ENCODE peak calls at places on chromosome 13, in six cellular contexts. N, R, X, Q, C and S are unnamed samples.

GRCh38 chr13:35838356-35838755 is 292.8 kb downstream of the DCLK1 start:
- DNase-seq in N (peak; percentile 82), R (no peak), X (no peak), Q (no peak), C (no peak), S (no peak)

GRCh38 chr13:83085186-83085900 is 796.9 kb downstream of the SLITRK1 start:
- DNase-seq in N (peak; percentile 63), R (no peak), X (no peak), Q (no peak), C (no peak), S (no peak)

GRCh38 chr13:34833562-34834182 is 108.4 kb upstream of the NBEA start:
- DNase-seq in N (peak; percentile 52), R (no peak), X (no peak), Q (no peak), C (no peak), S (no peak)

GRCh38 chr13:36870050-36870692 is 49.9 kb downstream of the SMAD9 start:
- DNase-seq in N (no peak), R (no peak), X (no peak), Q (no peak), C (no peak), S (no peak)

GRCh38 chr13:99040536-99041141 is 62.8 kb upstream of the DOCK9 start:
- DNase-seq in N (no peak), R (no peak), X (no peak), Q (no peak), C (no peak), S (no peak)

GRCh38 chr13:28741080-28741479 is 22.3 kb upstream of the SLC46A3 start:
- DNase-seq in N (no peak), R (no peak), X (no peak), Q (no peak), C (no peak), S (no peak)

GRCh38 chr13:86051134-86052103 is 252.2 kb upstream of the SLITRK6 start:
- DNase-seq in N (no peak), R (no peak), X (no peak), Q (no peak), C (no peak), S (no peak)

GRCh38 chr13:105543742-105544141 is 991.7 kb downstream of the EFNB2 start:
- DNase-seq in N (no peak), R (no peak), X (no peak), Q (no peak), C (no peak), S (no peak)

DNA sequence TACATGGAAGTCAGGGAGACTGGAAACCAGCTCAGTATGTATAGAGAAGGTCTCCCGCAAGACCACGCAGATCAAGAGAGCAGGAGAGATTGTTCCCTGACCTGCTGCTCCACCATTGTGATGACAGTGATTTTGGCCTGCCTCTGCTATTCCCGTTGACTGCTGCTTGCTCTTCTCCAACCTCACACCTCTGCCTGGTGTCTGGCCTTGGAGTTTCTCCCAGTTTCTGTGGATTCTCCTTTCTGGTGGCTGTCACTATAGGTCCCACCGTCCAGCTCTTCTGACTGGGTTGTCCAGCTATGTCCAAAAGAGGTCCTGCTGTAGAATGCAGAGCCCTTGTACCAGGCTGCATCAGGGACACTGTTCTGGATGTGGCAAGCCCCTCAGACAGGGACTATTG is 171.7 kb downstream of the DNAJC15 start:
- DNase-seq in N (no peak), R (no peak), X (no peak), Q (no peak), C (no peak), S (no peak)
- H3K9me3 ChIP-seq in N (no peaks in the 10 kb centered on the region), R (no peaks in the 10 kb centered on the region), X (no peaks in the 10 kb centered on the region), Q (no peaks in the 10 kb centered on the region), C (no peaks in the 10 kb centered on the region), S (no peaks in the 10 kb centered on the region)

DNA sequence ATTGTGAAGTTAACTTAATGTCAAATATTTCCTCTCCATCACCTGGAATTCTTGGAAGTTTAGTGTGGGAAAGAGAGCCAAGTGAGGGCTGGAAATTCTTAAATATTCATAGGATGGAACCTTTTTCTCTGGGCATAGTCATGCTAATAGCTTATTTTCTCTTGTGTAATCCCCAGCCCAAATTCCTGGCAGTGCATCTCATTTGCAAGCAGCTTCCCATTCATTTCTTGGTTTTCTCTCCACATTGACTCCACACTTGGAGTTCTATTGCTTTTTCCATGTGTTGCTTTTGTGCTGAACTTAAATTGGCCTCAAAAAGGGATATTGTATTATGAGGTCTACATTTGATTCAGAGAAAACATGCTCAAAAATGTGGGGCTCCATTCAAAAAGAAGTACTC is 2471.6 kb downstream of the PCDH9 start:
- DNase-seq in N (peak; percentile 36), R (no peak), X (no peak), Q (no peak), C (no peak), S (no peak)
- H3K9me3 ChIP-seq in N (no peaks in the 10 kb centered on the region), R (no peaks in the 10 kb centered on the region), X (no peaks in the 10 kb centered on the region), Q (no peaks in the 10 kb centered on the region), C (no peaks in the 10 kb centered on the region), S (no peaks in the 10 kb centered on the region)

DNA sequence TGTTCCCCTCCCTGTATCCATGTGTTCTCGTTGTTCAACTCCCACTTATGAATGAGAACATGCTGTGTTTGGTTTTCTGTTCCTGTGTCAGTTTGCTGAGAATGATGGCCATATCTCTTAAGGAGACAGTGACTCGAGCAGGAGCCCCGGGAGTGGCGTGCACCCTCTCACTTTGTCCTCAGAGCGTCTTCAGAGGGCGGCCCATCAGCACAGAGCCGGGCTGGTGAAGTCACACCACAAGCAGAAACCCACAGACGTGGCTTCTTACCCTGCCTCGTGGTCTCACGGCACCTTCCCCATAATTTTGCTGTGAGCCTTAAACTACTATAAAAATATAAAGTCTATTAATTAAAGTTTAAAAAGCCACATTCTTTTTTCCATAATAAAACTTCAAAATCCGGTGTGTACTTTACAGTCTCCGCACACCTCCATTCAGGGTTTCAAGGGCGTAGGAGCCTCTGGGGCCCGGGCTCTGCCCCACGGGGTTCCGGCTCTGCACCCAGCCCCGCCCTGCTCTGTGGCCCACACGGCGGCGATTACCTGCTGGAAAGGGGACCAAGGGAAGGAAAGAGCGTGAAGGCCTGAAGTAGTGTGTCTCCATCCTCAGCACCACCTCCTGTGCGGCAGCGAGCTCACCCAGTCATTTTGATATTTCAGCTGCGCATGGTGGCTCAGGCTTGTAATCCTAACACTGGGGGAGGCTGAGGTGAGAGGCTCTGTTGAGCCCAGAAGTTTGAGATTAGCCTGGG is 101.3 kb upstream of the SOX1 start:
- DNase-seq in N (no peak), R (no peak), X (no peak), Q (no peak), C (no peak), S (no peak)
- H3K9me3 ChIP-seq in N (no peaks in the 10 kb centered on the region), R (no peaks in the 10 kb centered on the region), X (no peaks in the 10 kb centered on the region), Q (peaks cover 8% of the 10 kb centered on the region), C (no peaks in the 10 kb centered on the region), S (no peaks in the 10 kb centered on the region)

GRCh38 chr13:111865826-111866225 is 201.1 kb upstream of the SOX1 start:
- DNase-seq in N (no peak), R (no peak), X (no peak), Q (no peak), C (no peak), S (no peak)

GRCh38 chr13:111864566-111864965 is 202.4 kb upstream of the SOX1 start:
- DNase-seq in N (no peak), R (no peak), X (no peak), Q (no peak), C (no peak), S (no peak)

GRCh38 chr13:111866731-111867245 is 200.2 kb upstream of the SOX1 start:
- DNase-seq in N (no peak), R (no peak), X (no peak), Q (no peak), C (no peak), S (no peak)

GRCh38 chr13:111862836-111863815 is 203.8 kb upstream of the SOX1 start:
- DNase-seq in N (no peak), R (no peak), X (no peak), Q (no peak), C (no peak), S (no peak)

DNA sequence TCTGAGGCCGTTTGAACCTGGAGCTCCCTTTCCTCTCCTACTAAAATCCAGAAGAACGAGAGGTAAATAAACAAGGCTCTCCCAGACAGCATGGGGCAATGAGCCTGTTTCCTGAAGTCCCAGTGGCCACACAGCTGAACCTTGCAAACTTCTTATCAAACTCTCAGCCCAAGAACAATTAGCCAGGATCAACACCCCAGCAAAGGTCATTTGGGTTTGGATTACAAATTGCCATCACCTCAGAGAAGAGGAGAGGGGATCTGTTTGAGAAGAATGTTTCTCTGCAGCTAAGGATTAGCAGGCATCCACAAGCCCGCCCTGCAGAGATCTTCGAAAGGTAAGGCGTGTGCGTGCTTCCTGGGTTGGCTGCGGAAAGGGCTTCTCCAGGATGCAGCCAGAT is 201.9 kb upstream of the SOX1 start:
- DNase-seq in N (no peak), R (no peak), X (no peak), Q (no peak), C (no peak), S (no peak)
- H3K9me3 ChIP-seq in N (no peaks in the 10 kb centered on the region), R (no peaks in the 10 kb centered on the region), X (peaks cover 55% of the 10 kb centered on the region), Q (peaks cover 5% of the 10 kb centered on the region), C (no peaks in the 10 kb centered on the region), S (no peaks in the 10 kb centered on the region)

GRCh38 chr13:18936104-18936503 is 245.5 kb downstream of the TUBA3C start:
- DNase-seq in N (peak; percentile 2), R (no peak), X (no peak), Q (no peak), C (no peak), S (no peak)
- H3K9me3 ChIP-seq in N (no peaks in the 10 kb centered on the region), R (no peaks in the 10 kb centered on the region), X (no peaks in the 10 kb centered on the region), Q (no peaks in the 10 kb centered on the region), C (no peaks in the 10 kb centered on the region), S (no peaks in the 10 kb centered on the region)

GRCh38 chr13:110723598-110723997 is 10.1 kb downstream of the ING1 start:
- DNase-seq in N (no peak), R (no peak), X (no peak), Q (no peak), C (no peak), S (no peak)

GRCh38 chr13:110726726-110727125 is 13.2 kb downstream of the ING1 start:
- DNase-seq in N (no peak), R (no peak), X (no peak), Q (no peak), C (no peak), S (no peak)

GRCh38 chr13:110719036-110719710 is 5.7 kb downstream of the ING1 start:
- DNase-seq in N (no peak), R (no peak), X (no peak), Q (no peak), C (no peak), S (no peak)

GRCh38 chr13:110722971-110723370 is 9.5 kb downstream of the ING1 start:
- DNase-seq in N (no peak), R (no peak), X (no peak), Q (no peak), C (no peak), S (no peak)
- H3K9me3 ChIP-seq in N (no peaks in the 10 kb centered on the region), R (no peaks in the 10 kb centered on the region), X (no peaks in the 10 kb centered on the region), Q (no peaks in the 10 kb centered on the region), C (no peaks in the 10 kb centered on the region), S (no peaks in the 10 kb centered on the region)

GRCh38 chr13:100619940-100620339 is 31.4 kb upstream of the GGACT start:
- DNase-seq in N (no peak), R (no peak), X (no peak), Q (no peak), C (no peak), S (no peak)
- H3K9me3 ChIP-seq in N (no peaks in the 10 kb centered on the region), R (no peaks in the 10 kb centered on the region), X (peaks cover 7% of the 10 kb centered on the region), Q (no peaks in the 10 kb centered on the region), C (no peaks in the 10 kb centered on the region), S (no peaks in the 10 kb centered on the region)